ENCODE peak calls at places on chromosomes 13 and 19, in eight cellular contexts. One of them, this sample, is unnamed.

GRCh38 chr19:19361075-19361594 is 40.5 kb downstream of the MAU2 start:
- DNase-seq in SK-N-SH: peak; percentile 84
- DNase-seq in K562: peak; percentile 90
- DNase-seq in GM12878: peak; percentile 73
- DNase-seq in HL-60: peak; percentile 63
- DNase-seq in GM23338: peak; percentile 94
- DNase-seq in HCT116: peak; percentile 85
- DNase-seq in HepG2: peak; percentile 83
- DNase-seq in this sample: peak; percentile 72

GRCh38 chr19:49361438-49362047 is 673 bp downstream of the TEAD2 start:
- DNase-seq in SK-N-SH: peak; percentile 79
- DNase-seq in GM12878: no peak
- DNase-seq in HCT116: peak; percentile 56
- DNase-seq in HL-60: no peak
- DNase-seq in HepG2: peak; percentile 70
- DNase-seq in K562: peak; percentile 88
- DNase-seq in GM23338: peak; percentile 88
- DNase-seq in this sample: no peak

GRCh38 chr19:41327076-41327475 is 17.1 kb downstream of the CCDC97 start:
- DNase-seq in HepG2: no peak
- DNase-seq in GM23338: no peak
- DNase-seq in SK-N-SH: no peak
- DNase-seq in HCT116: no peak
- DNase-seq in K562: no peak
- DNase-seq in HL-60: no peak
- DNase-seq in GM12878: no peak
- DNase-seq in this sample: no peak

GRCh38 chr13:32060319-32060924 is 28.8 kb downstream of the FRY start:
- DNase-seq in GM12878: no peak
- DNase-seq in GM23338: no peak
- DNase-seq in K562: no peak
- DNase-seq in HepG2: peak; percentile 40
- DNase-seq in HCT116: no peak
- DNase-seq in SK-N-SH: no peak
- DNase-seq in HL-60: no peak
- DNase-seq in this sample: no peak

GRCh38 chr19:11378319-11379189 is 4.1 kb downstream of the SWSAP1 start:
- DNase-seq in HL-60: no peak
- DNase-seq in K562: peak; percentile 73
- DNase-seq in HCT116: no peak
- DNase-seq in GM12878: no peak
- DNase-seq in SK-N-SH: peak; percentile 72
- DNase-seq in GM23338: peak; percentile 86
- DNase-seq in HepG2: peak; percentile 48
- DNase-seq in this sample: no peak

GRCh38 chr19:50861025-50861424 is 6.3 kb downstream of the KLK3 start:
- DNase-seq in HL-60: no peak
- DNase-seq in K562: no peak
- DNase-seq in GM12878: no peak
- DNase-seq in HepG2: no peak
- DNase-seq in HCT116: no peak
- DNase-seq in SK-N-SH: no peak
- DNase-seq in GM23338: no peak
- DNase-seq in this sample: no peak

GRCh38 chr13:51524312-51524711 is 60.0 kb upstream of the WDFY2 start:
- DNase-seq in HepG2: peak; percentile 95
- DNase-seq in GM23338: no peak
- DNase-seq in HL-60: no peak
- DNase-seq in HCT116: no peak
- DNase-seq in K562: no peak
- DNase-seq in SK-N-SH: no peak
- DNase-seq in GM12878: no peak
- DNase-seq in this sample: no peak

GRCh38 chr19:588093-588742 is 1.5 kb upstream of the HCN2 start:
- DNase-seq in K562: peak; percentile 76
- DNase-seq in GM12878: no peak
- DNase-seq in HepG2: peak; percentile 57
- DNase-seq in GM23338: peak; percentile 92
- DNase-seq in HL-60: no peak
- DNase-seq in SK-N-SH: peak; percentile 92
- DNase-seq in HCT116: peak; percentile 69
- DNase-seq in this sample: no peak

GRCh38 chr13:29861694-29862110 is 11.3 kb upstream of the UBL3 start:
- DNase-seq in GM23338: no peak
- DNase-seq in SK-N-SH: no peak
- DNase-seq in GM12878: no peak
- DNase-seq in HCT116: no peak
- DNase-seq in HL-60: no peak
- DNase-seq in K562: no peak
- DNase-seq in HepG2: peak; percentile 52
- DNase-seq in this sample: no peak

GRCh38 chr19:38718747-38719543 is 25.3 kb downstream of the CAPN12 start:
- DNase-seq in GM23338: peak; percentile 74
- DNase-seq in HCT116: no peak
- DNase-seq in K562: peak; percentile 17
- DNase-seq in HepG2: no peak
- DNase-seq in HL-60: no peak
- DNase-seq in SK-N-SH: peak; percentile 64
- DNase-seq in GM12878: no peak
- DNase-seq in this sample: no peak

GRCh38 chr13:79197933-79198332 is 208.1 kb downstream of the RBM26 start:
- DNase-seq in HepG2: no peak
- DNase-seq in HL-60: no peak
- DNase-seq in GM12878: no peak
- DNase-seq in K562: no peak
- DNase-seq in SK-N-SH: no peak
- DNase-seq in GM23338: peak; percentile 36
- DNase-seq in HCT116: no peak
- DNase-seq in this sample: no peak

GRCh38 chr13:57409656-57410055 is 221.9 kb upstream of the PCDH17 start:
- DNase-seq in HepG2: no peak
- DNase-seq in GM23338: no peak
- DNase-seq in HCT116: no peak
- DNase-seq in K562: no peak
- DNase-seq in HL-60: no peak
- DNase-seq in SK-N-SH: no peak
- DNase-seq in GM12878: no peak
- DNase-seq in this sample: no peak

GRCh38 chr19:6238643-6239281 is 41.0 kb downstream of the MLLT1 start:
- DNase-seq in HCT116: no peak
- DNase-seq in HepG2: no peak
- DNase-seq in GM23338: no peak
- DNase-seq in GM12878: no peak
- DNase-seq in SK-N-SH: no peak
- DNase-seq in K562: no peak
- DNase-seq in HL-60: no peak
- DNase-seq in this sample: no peak

DNA sequence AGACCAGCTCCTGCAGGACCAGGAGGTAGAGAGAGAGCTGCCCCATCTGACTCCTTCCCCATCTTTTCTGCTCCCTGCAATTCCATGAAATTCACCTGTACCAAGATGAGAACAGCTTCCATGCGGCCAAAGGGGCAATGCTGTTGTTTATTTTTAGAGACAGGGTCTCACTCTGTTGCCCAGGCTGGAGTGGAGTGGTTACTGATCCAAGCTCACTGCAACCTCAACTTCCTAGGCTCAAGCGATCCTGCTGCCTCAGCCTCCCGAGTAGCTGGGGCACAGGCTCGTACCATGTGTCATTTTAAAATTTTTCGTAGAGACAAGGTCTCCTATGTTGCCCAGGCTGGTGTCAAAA is 3.6 kb upstream of the PLIN4 start:
- DNase-seq in HL-60: no peak
- DNase-seq in HCT116: no peak
- DNase-seq in GM12878: no peak
- DNase-seq in GM23338: no peak
- DNase-seq in SK-N-SH: no peak
- DNase-seq in K562: no peak
- DNase-seq in HepG2: no peak
- DNase-seq in this sample: no peak
- TF ChIP-seq REST in HL-60: no peak
- TF ChIP-seq REST in HCT116: no peak
- TF ChIP-seq REST in GM12878: no peak
- TF ChIP-seq REST in GM23338: no peak
- TF ChIP-seq REST in SK-N-SH: no peak
- TF ChIP-seq REST in K562: no peak
- TF ChIP-seq REST in HepG2: no peak
- TF ChIP-seq REST in this sample: no peak

GRCh38 chr13:112132142-112132541 is 65.2 kb downstream of the SOX1 start:
- DNase-seq in HepG2: no peak
- DNase-seq in K562: no peak
- DNase-seq in GM23338: no peak
- DNase-seq in GM12878: no peak
- DNase-seq in HL-60: no peak
- DNase-seq in HCT116: no peak
- DNase-seq in SK-N-SH: no peak
- DNase-seq in this sample: no peak
- H3K27me3 ChIP-seq in HepG2: peaks cover 68% of the 10 kb centered on the region
- H3K27me3 ChIP-seq in K562: peaks cover 4% of the 10 kb centered on the region
- H3K27me3 ChIP-seq in GM23338: no peaks in the 10 kb centered on the region
- H3K27me3 ChIP-seq in GM12878: no peaks in the 10 kb centered on the region
- H3K27me3 ChIP-seq in HL-60: peaks cover 4% of the 10 kb centered on the region
- H3K27me3 ChIP-seq in HCT116: peaks cover 9% of the 10 kb centered on the region
- H3K27me3 ChIP-seq in SK-N-SH: peaks cover 76% of the 10 kb centered on the region
- H3K27me3 ChIP-seq in this sample: no peaks in the 10 kb centered on the region

GRCh38 chr19:29666634-29667389 is 1.6 kb downstream of the PLEKHF1 start:
- DNase-seq in GM23338: peak; percentile 71
- DNase-seq in SK-N-SH: no peak
- DNase-seq in HCT116: no peak
- DNase-seq in HepG2: peak; percentile 55
- DNase-seq in K562: peak; percentile 58
- DNase-seq in GM12878: no peak
- DNase-seq in HL-60: no peak
- DNase-seq in this sample: no peak
- TF ChIP-seq POLR2AphosphoS5 in GM23338: no peak
- TF ChIP-seq POLR2AphosphoS5 in SK-N-SH: no peak
- TF ChIP-seq POLR2AphosphoS5 in HCT116: no peak
- TF ChIP-seq POLR2AphosphoS5 in HepG2: no peak
- TF ChIP-seq POLR2AphosphoS5 in K562: no peak
- TF ChIP-seq POLR2AphosphoS5 in GM12878: no peak
- TF ChIP-seq POLR2AphosphoS5 in HL-60: no peak
- TF ChIP-seq POLR2AphosphoS5 in this sample: no peak

GRCh38 chr13:92513672-92514071 is 712.9 kb upstream of the GPC6 start:
- DNase-seq in HepG2: no peak
- DNase-seq in SK-N-SH: no peak
- DNase-seq in GM23338: no peak
- DNase-seq in HL-60: no peak
- DNase-seq in K562: no peak
- DNase-seq in HCT116: no peak
- DNase-seq in GM12878: no peak
- DNase-seq in this sample: no peak
- TF ChIP-seq REST in HepG2: no peak
- TF ChIP-seq REST in SK-N-SH: no peak
- TF ChIP-seq REST in GM23338: no peak
- TF ChIP-seq REST in HL-60: no peak
- TF ChIP-seq REST in K562: no peak
- TF ChIP-seq REST in HCT116: no peak
- TF ChIP-seq REST in GM12878: no peak
- TF ChIP-seq REST in this sample: no peak

GRCh38 chr19:33872445-33873320 is 76.0 kb downstream of the KCTD15 start:
- DNase-seq in GM23338: no peak
- DNase-seq in HCT116: no peak
- DNase-seq in HepG2: no peak
- DNase-seq in GM12878: no peak
- DNase-seq in HL-60: no peak
- DNase-seq in SK-N-SH: no peak
- DNase-seq in K562: no peak
- DNase-seq in this sample: no peak
- H3K27me3 ChIP-seq in GM23338: no peaks in the 10 kb centered on the region
- H3K27me3 ChIP-seq in HCT116: no peaks in the 10 kb centered on the region
- H3K27me3 ChIP-seq in HepG2: peaks cover 27% of the 10 kb centered on the region
- H3K27me3 ChIP-seq in GM12878: no peaks in the 10 kb centered on the region
- H3K27me3 ChIP-seq in HL-60: no peaks in the 10 kb centered on the region
- H3K27me3 ChIP-seq in SK-N-SH: no peaks in the 10 kb centered on the region
- H3K27me3 ChIP-seq in K562: peaks cover 11% of the 10 kb centered on the region
- H3K27me3 ChIP-seq in this sample: peaks cover 6% of the 10 kb centered on the region